ENCODE peak calls at places on chromosomes 3 and 15, in five cellular contexts. One of them, this sample, is unnamed.

GRCh38 chr3:61358364-61358763 is 107.1 kb upstream of the FHIT start:
- DNase-seq in mucosa of descending colon: peak; percentile 57
- DNase-seq in GM06990: peak; percentile 70
- DNase-seq in BJ: no peak
- DNase-seq in GM12865: peak; percentile 91
- DNase-seq in this sample: peak; percentile 52

GRCh38 chr3:37247398-37248114 is 73.2 kb upstream of the LRRFIP2 start:
- DNase-seq in GM12865: no peak
- DNase-seq in BJ: no peak
- DNase-seq in mucosa of descending colon: no peak
- DNase-seq in GM06990: no peak
- DNase-seq in this sample: no peak

GRCh38 chr3:123732447-123732846 is 147.6 kb upstream of the HACD2 start:
- DNase-seq in BJ: no peak
- DNase-seq in mucosa of descending colon: no peak
- DNase-seq in GM06990: no peak
- DNase-seq in GM12865: no peak
- DNase-seq in this sample: no peak

GRCh38 chr15:41970456-41970855 is 1.9 kb downstream of the EHD4 start:
- DNase-seq in GM12865: peak; percentile 14
- DNase-seq in BJ: no peak
- DNase-seq in mucosa of descending colon: no peak
- DNase-seq in GM06990: no peak
- DNase-seq in this sample: no peak

GRCh38 chr3:127035672-127036071 is 52.8 kb downstream of the PLXNA1 start:
- DNase-seq in GM12865: no peak
- DNase-seq in BJ: peak; percentile 14
- DNase-seq in GM06990: no peak
- DNase-seq in mucosa of descending colon: peak; percentile 91
- DNase-seq in this sample: peak; percentile 82

GRCh38 chr3:127953636-127954035 is 38.6 kb downstream of the KBTBD12 start:
- DNase-seq in BJ: no peak
- DNase-seq in mucosa of descending colon: no peak
- DNase-seq in GM12865: no peak
- DNase-seq in GM06990: no peak
- DNase-seq in this sample: no peak

GRCh38 chr3:98038241-98038640 is 3.1 kb upstream of the GABRR3 start:
- DNase-seq in BJ: no peak
- DNase-seq in GM06990: no peak
- DNase-seq in mucosa of descending colon: no peak
- DNase-seq in GM12865: no peak
- DNase-seq in this sample: no peak

GRCh38 chr15:53713218-53713617 is 46.2 kb downstream of the WDR72 start:
- DNase-seq in GM06990: no peak
- DNase-seq in BJ: no peak
- DNase-seq in mucosa of descending colon: no peak
- DNase-seq in GM12865: no peak
- DNase-seq in this sample: no peak

GRCh38 chr3:66037330-66037985 is 1.3 kb downstream of the MAGI1 start:
- DNase-seq in GM06990: peak; percentile 26
- DNase-seq in mucosa of descending colon: peak; percentile 58
- DNase-seq in BJ: no peak
- DNase-seq in GM12865: no peak
- DNase-seq in this sample: peak; percentile 50
- H3K4me3 ChIP-seq in GM06990: peak overlapping the region; percentile 64
- H3K4me3 ChIP-seq in mucosa of descending colon: peak overlapping the region; percentile 63
- H3K4me3 ChIP-seq in BJ: peak overlapping the region; percentile 81
- H3K4me3 ChIP-seq in GM12865: peak overlapping the region; percentile 60
- H3K4me3 ChIP-seq in this sample: peak overlapping the region; percentile 84

GRCh38 chr3:45145681-45146614 is at the start of gene CDCP1:
- DNase-seq in mucosa of descending colon: peak; percentile 85
- DNase-seq in GM06990: no peak
- DNase-seq in BJ: no peak
- DNase-seq in GM12865: no peak
- DNase-seq in this sample: peak; percentile 48
- H3K4me3 ChIP-seq in mucosa of descending colon: peak within 1 kb of the TSS; percentile 79
- H3K4me3 ChIP-seq in GM06990: no peak within 1 kb of the TSS
- H3K4me3 ChIP-seq in BJ: peak within 1 kb of the TSS; percentile 46
- H3K4me3 ChIP-seq in GM12865: no peak within 1 kb of the TSS
- H3K4me3 ChIP-seq in this sample: peak within 1 kb of the TSS; percentile 51

DNA sequence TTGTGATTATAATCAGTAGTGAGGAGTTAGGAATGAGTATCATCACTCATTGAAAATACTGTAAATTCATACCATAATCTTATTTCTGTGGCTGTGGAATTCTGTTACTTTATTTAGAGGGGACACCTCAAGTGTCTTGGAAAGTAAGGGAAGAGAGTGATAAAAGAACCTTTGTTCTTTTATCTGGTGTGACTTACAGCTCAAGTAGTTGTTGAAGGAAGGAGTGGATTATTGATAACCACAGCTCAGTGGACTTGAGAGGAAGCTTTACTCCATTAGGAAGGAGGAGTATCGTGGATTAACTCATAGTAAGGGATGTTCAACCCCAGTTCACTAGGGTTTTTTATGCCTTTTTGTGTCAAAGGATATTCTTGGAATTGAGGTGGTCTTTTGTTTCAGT is 32.2 kb upstream of the FAH start:
- DNase-seq in GM12865: no peak
- DNase-seq in mucosa of descending colon: no peak
- DNase-seq in GM06990: no peak
- DNase-seq in BJ: no peak
- DNase-seq in this sample: no peak
- H3K4me3 ChIP-seq in GM12865: no peak overlapping the region
- H3K4me3 ChIP-seq in mucosa of descending colon: no peak overlapping the region
- H3K4me3 ChIP-seq in GM06990: no peak overlapping the region
- H3K4me3 ChIP-seq in BJ: no peak overlapping the region
- H3K4me3 ChIP-seq in this sample: no peak overlapping the region

DNA sequence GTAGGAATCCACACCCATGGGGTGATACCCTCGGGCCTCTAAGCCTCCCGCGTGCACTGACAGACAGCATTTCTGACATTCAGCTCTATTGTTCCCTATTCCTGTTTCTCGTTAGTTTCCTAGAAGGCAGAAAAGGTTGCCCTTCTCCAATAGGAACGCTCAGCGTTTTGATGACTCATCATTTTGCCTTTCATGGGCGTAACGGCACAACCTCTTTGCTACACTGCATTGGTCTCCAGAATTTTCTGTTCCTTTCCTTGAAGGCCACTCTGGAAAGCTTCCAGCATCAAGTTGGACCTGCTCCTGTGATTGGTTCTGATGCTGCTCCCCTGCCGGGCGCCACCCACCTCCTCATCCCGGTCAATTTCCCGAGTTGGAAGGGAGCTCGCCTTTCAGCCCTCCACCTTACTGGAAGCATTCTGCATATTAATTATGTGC is 13.0 kb upstream of the TNK2 start:
- DNase-seq in BJ: no peak
- DNase-seq in mucosa of descending colon: no peak
- DNase-seq in GM12865: no peak
- DNase-seq in GM06990: no peak
- DNase-seq in this sample: no peak
- H3K4me3 ChIP-seq in BJ: no peak overlapping the region
- H3K4me3 ChIP-seq in mucosa of descending colon: no peak overlapping the region
- H3K4me3 ChIP-seq in GM12865: no peak overlapping the region
- H3K4me3 ChIP-seq in GM06990: no peak overlapping the region
- H3K4me3 ChIP-seq in this sample: no peak overlapping the region

This sample was measured in lung.